ENCODE peak calls at places on chromosomes 5 and 9, in six cellular contexts. One of them, this sample, is unnamed.

GRCh38 chr5:68348447-68349222 is 133.1 kb downstream of the PIK3R1 start:
- DNase-seq in HEK293T: no peak
- DNase-seq in ACHN: no peak
- DNase-seq in G401: no peak
- DNase-seq in stimulated activated CD8-positive, alpha-beta memory T cell treated with anti-CD3 and anti-CD28 coated beads, Interleukin-7, amount 100 ng/mL, for 24 hours: no peak
- DNase-seq in LoVo: no peak
- DNase-seq in this sample: no peak

GRCh38 chr5:81609810-81610375 is 141.0 kb downstream of the SSBP2 start:
- DNase-seq in G401: no peak
- DNase-seq in ACHN: no peak
- DNase-seq in stimulated activated CD8-positive, alpha-beta memory T cell treated with anti-CD3 and anti-CD28 coated beads, Interleukin-7, amount 100 ng/mL, for 24 hours: no peak
- DNase-seq in HEK293T: no peak
- DNase-seq in LoVo: no peak
- DNase-seq in this sample: no peak

GRCh38 chr9:94827584-94828304 is 101.2 kb downstream of the AOPEP start:
- DNase-seq in HEK293T: no peak
- DNase-seq in stimulated activated CD8-positive, alpha-beta memory T cell treated with anti-CD3 and anti-CD28 coated beads, Interleukin-7, amount 100 ng/mL, for 24 hours: no peak
- DNase-seq in ACHN: no peak
- DNase-seq in G401: peak; percentile 31
- DNase-seq in LoVo: peak; percentile 62
- DNase-seq in this sample: peak; percentile 36

GRCh38 chr5:67028371-67028770 is 168.2 kb downstream of the CD180 start:
- DNase-seq in G401: no peak
- DNase-seq in LoVo: no peak
- DNase-seq in ACHN: no peak
- DNase-seq in stimulated activated CD8-positive, alpha-beta memory T cell treated with anti-CD3 and anti-CD28 coated beads, Interleukin-7, amount 100 ng/mL, for 24 hours: no peak
- DNase-seq in HEK293T: no peak
- DNase-seq in this sample: no peak

GRCh38 chr9:98009926-98010325 is 26.8 kb downstream of the ANP32B start:
- DNase-seq in LoVo: no peak
- DNase-seq in ACHN: no peak
- DNase-seq in G401: no peak
- DNase-seq in HEK293T: no peak
- DNase-seq in stimulated activated CD8-positive, alpha-beta memory T cell treated with anti-CD3 and anti-CD28 coated beads, Interleukin-7, amount 100 ng/mL, for 24 hours: no peak
- DNase-seq in this sample: no peak

GRCh38 chr9:133658442-133659431 is 22.6 kb downstream of the DBH start:
- DNase-seq in ACHN: peak; percentile 47
- DNase-seq in LoVo: peak; percentile 60
- DNase-seq in G401: no peak
- DNase-seq in HEK293T: peak; percentile 71
- DNase-seq in stimulated activated CD8-positive, alpha-beta memory T cell treated with anti-CD3 and anti-CD28 coated beads, Interleukin-7, amount 100 ng/mL, for 24 hours: no peak
- DNase-seq in this sample: peak; percentile 52

GRCh38 chr9:130938652-130939404 is at the start of gene FIBCD1:
- DNase-seq in HEK293T: peak; percentile 63
- DNase-seq in stimulated activated CD8-positive, alpha-beta memory T cell treated with anti-CD3 and anti-CD28 coated beads, Interleukin-7, amount 100 ng/mL, for 24 hours: no peak
- DNase-seq in ACHN: peak; percentile 48
- DNase-seq in G401: no peak
- DNase-seq in LoVo: peak; percentile 48
- DNase-seq in this sample: peak; percentile 71

GRCh38 chr5:39755986-39756385 is 331.2 kb upstream of the DAB2 start:
- DNase-seq in LoVo: peak; percentile 75
- DNase-seq in HEK293T: no peak
- DNase-seq in G401: no peak
- DNase-seq in ACHN: peak; percentile 71
- DNase-seq in stimulated activated CD8-positive, alpha-beta memory T cell treated with anti-CD3 and anti-CD28 coated beads, Interleukin-7, amount 100 ng/mL, for 24 hours: no peak
- DNase-seq in this sample: no peak

GRCh38 chr5:179130101-179130681 is 70.0 kb downstream of the ZNF354C start:
- DNase-seq in LoVo: no peak
- DNase-seq in ACHN: no peak
- DNase-seq in stimulated activated CD8-positive, alpha-beta memory T cell treated with anti-CD3 and anti-CD28 coated beads, Interleukin-7, amount 100 ng/mL, for 24 hours: no peak
- DNase-seq in HEK293T: no peak
- DNase-seq in G401: no peak
- DNase-seq in this sample: no peak

GRCh38 chr9:93315118-93315517 is 131.2 kb downstream of the WNK2 start:
- DNase-seq in G401: no peak
- DNase-seq in stimulated activated CD8-positive, alpha-beta memory T cell treated with anti-CD3 and anti-CD28 coated beads, Interleukin-7, amount 100 ng/mL, for 24 hours: no peak
- DNase-seq in LoVo: no peak
- DNase-seq in ACHN: no peak
- DNase-seq in HEK293T: no peak
- DNase-seq in this sample: no peak

GRCh38 chr5:77101298-77101697 is 14.2 kb upstream of the ZBED3 start:
- DNase-seq in LoVo: no peak
- DNase-seq in G401: no peak
- DNase-seq in stimulated activated CD8-positive, alpha-beta memory T cell treated with anti-CD3 and anti-CD28 coated beads, Interleukin-7, amount 100 ng/mL, for 24 hours: no peak
- DNase-seq in ACHN: peak; percentile 22
- DNase-seq in HEK293T: no peak
- DNase-seq in this sample: no peak

GRCh38 chr5:56288880-56289601 is 55.9 kb upstream of the ANKRD55 start:
- DNase-seq in G401: no peak
- DNase-seq in LoVo: no peak
- DNase-seq in HEK293T: no peak
- DNase-seq in ACHN: no peak
- DNase-seq in stimulated activated CD8-positive, alpha-beta memory T cell treated with anti-CD3 and anti-CD28 coated beads, Interleukin-7, amount 100 ng/mL, for 24 hours: no peak
- DNase-seq in this sample: no peak

GRCh38 chr9:98215266-98215665 is 22.8 kb upstream of the CORO2A start:
- DNase-seq in G401: no peak
- DNase-seq in stimulated activated CD8-positive, alpha-beta memory T cell treated with anti-CD3 and anti-CD28 coated beads, Interleukin-7, amount 100 ng/mL, for 24 hours: no peak
- DNase-seq in HEK293T: no peak
- DNase-seq in ACHN: no peak
- DNase-seq in LoVo: no peak
- DNase-seq in this sample: no peak

GRCh38 chr5:180804129-180804601 is 1.6 kb upstream of the MGAT1 start:
- DNase-seq in LoVo: no peak
- DNase-seq in ACHN: no peak
- DNase-seq in stimulated activated CD8-positive, alpha-beta memory T cell treated with anti-CD3 and anti-CD28 coated beads, Interleukin-7, amount 100 ng/mL, for 24 hours: no peak
- DNase-seq in HEK293T: no peak
- DNase-seq in G401: no peak
- DNase-seq in this sample: no peak

GRCh38 chr5:5288236-5288635 is 134.2 kb upstream of the ICE1 start:
- DNase-seq in stimulated activated CD8-positive, alpha-beta memory T cell treated with anti-CD3 and anti-CD28 coated beads, Interleukin-7, amount 100 ng/mL, for 24 hours: no peak
- DNase-seq in LoVo: no peak
- DNase-seq in ACHN: no peak
- DNase-seq in G401: no peak
- DNase-seq in HEK293T: no peak
- DNase-seq in this sample: no peak

GRCh38 chr5:111530298-111530740 is 18.0 kb upstream of the STARD4 start:
- DNase-seq in stimulated activated CD8-positive, alpha-beta memory T cell treated with anti-CD3 and anti-CD28 coated beads, Interleukin-7, amount 100 ng/mL, for 24 hours: peak; percentile 43
- DNase-seq in LoVo: peak; percentile 23
- DNase-seq in HEK293T: no peak
- DNase-seq in G401: no peak
- DNase-seq in ACHN: peak; percentile 6
- DNase-seq in this sample: peak; percentile 53

GRCh38 chr9:94899464-94900221 is 173.1 kb downstream of the AOPEP start:
- DNase-seq in stimulated activated CD8-positive, alpha-beta memory T cell treated with anti-CD3 and anti-CD28 coated beads, Interleukin-7, amount 100 ng/mL, for 24 hours: no peak
- DNase-seq in ACHN: peak; percentile 21
- DNase-seq in HEK293T: no peak
- DNase-seq in G401: no peak
- DNase-seq in LoVo: no peak
- DNase-seq in this sample: no peak

GRCh38 chr9:136587145-136587943 is 41.5 kb upstream of the NOTCH1 start:
- DNase-seq in LoVo: no peak
- DNase-seq in HEK293T: no peak
- DNase-seq in G401: no peak
- DNase-seq in ACHN: no peak
- DNase-seq in stimulated activated CD8-positive, alpha-beta memory T cell treated with anti-CD3 and anti-CD28 coated beads, Interleukin-7, amount 100 ng/mL, for 24 hours: no peak
- DNase-seq in this sample: peak; percentile 81

GRCh38 chr5:126741361-126741760 is 35.6 kb upstream of the LMNB1 start:
- DNase-seq in G401: no peak
- DNase-seq in LoVo: no peak
- DNase-seq in stimulated activated CD8-positive, alpha-beta memory T cell treated with anti-CD3 and anti-CD28 coated beads, Interleukin-7, amount 100 ng/mL, for 24 hours: no peak
- DNase-seq in HEK293T: no peak
- DNase-seq in ACHN: no peak
- DNase-seq in this sample: no peak

GRCh38 chr9:97297889-97298288 is 9.6 kb upstream of the CCDC180 start:
- DNase-seq in ACHN: no peak
- DNase-seq in HEK293T: no peak
- DNase-seq in stimulated activated CD8-positive, alpha-beta memory T cell treated with anti-CD3 and anti-CD28 coated beads, Interleukin-7, amount 100 ng/mL, for 24 hours: no peak
- DNase-seq in G401: no peak
- DNase-seq in LoVo: no peak
- DNase-seq in this sample: no peak

GRCh38 chr9:93821307-93821703 is 133.8 kb downstream of the BARX1 start:
- DNase-seq in LoVo: no peak
- DNase-seq in ACHN: no peak
- DNase-seq in G401: no peak
- DNase-seq in stimulated activated CD8-positive, alpha-beta memory T cell treated with anti-CD3 and anti-CD28 coated beads, Interleukin-7, amount 100 ng/mL, for 24 hours: no peak
- DNase-seq in HEK293T: no peak
- DNase-seq in this sample: no peak

GRCh38 chr5:35188041-35188457 is 42.2 kb downstream of the PRLR start:
- DNase-seq in HEK293T: no peak
- DNase-seq in LoVo: no peak
- DNase-seq in stimulated activated CD8-positive, alpha-beta memory T cell treated with anti-CD3 and anti-CD28 coated beads, Interleukin-7, amount 100 ng/mL, for 24 hours: no peak
- DNase-seq in ACHN: no peak
- DNase-seq in G401: no peak
- DNase-seq in this sample: peak; percentile 13

GRCh38 chr9:104608336-104608735 is 2.9 kb upstream of the OR13C2 start:
- DNase-seq in stimulated activated CD8-positive, alpha-beta memory T cell treated with anti-CD3 and anti-CD28 coated beads, Interleukin-7, amount 100 ng/mL, for 24 hours: no peak
- DNase-seq in ACHN: no peak
- DNase-seq in HEK293T: no peak
- DNase-seq in G401: no peak
- DNase-seq in LoVo: no peak
- DNase-seq in this sample: no peak

GRCh38 chr5:180611140-180611850 is 20.0 kb upstream of the SCGB3A1 start:
- DNase-seq in G401: no peak
- DNase-seq in LoVo: no peak
- DNase-seq in HEK293T: no peak
- DNase-seq in stimulated activated CD8-positive, alpha-beta memory T cell treated with anti-CD3 and anti-CD28 coated beads, Interleukin-7, amount 100 ng/mL, for 24 hours: no peak
- DNase-seq in ACHN: no peak
- DNase-seq in this sample: peak; percentile 43

GRCh38 chr9:76687861-76688374 is 76.3 kb upstream of the PCA3 start:
- DNase-seq in G401: peak; percentile 45
- DNase-seq in stimulated activated CD8-positive, alpha-beta memory T cell treated with anti-CD3 and anti-CD28 coated beads, Interleukin-7, amount 100 ng/mL, for 24 hours: no peak
- DNase-seq in LoVo: no peak
- DNase-seq in HEK293T: no peak
- DNase-seq in ACHN: peak; percentile 60
- DNase-seq in this sample: no peak

GRCh38 chr9:90251311-90251710 is 391.3 kb downstream of the DIRAS2 start:
- DNase-seq in stimulated activated CD8-positive, alpha-beta memory T cell treated with anti-CD3 and anti-CD28 coated beads, Interleukin-7, amount 100 ng/mL, for 24 hours: no peak
- DNase-seq in G401: no peak
- DNase-seq in ACHN: no peak
- DNase-seq in LoVo: no peak
- DNase-seq in HEK293T: no peak
- DNase-seq in this sample: no peak

GRCh38 chr5:6611561-6612256 is 21.1 kb downstream of the NSUN2 start:
- DNase-seq in stimulated activated CD8-positive, alpha-beta memory T cell treated with anti-CD3 and anti-CD28 coated beads, Interleukin-7, amount 100 ng/mL, for 24 hours: no peak
- DNase-seq in LoVo: no peak
- DNase-seq in G401: no peak
- DNase-seq in HEK293T: no peak
- DNase-seq in ACHN: no peak
- DNase-seq in this sample: no peak

GRCh38 chr5:34627794-34628193 is 28.3 kb upstream of the RAI14 start:
- DNase-seq in LoVo: no peak
- DNase-seq in HEK293T: no peak
- DNase-seq in G401: no peak
- DNase-seq in stimulated activated CD8-positive, alpha-beta memory T cell treated with anti-CD3 and anti-CD28 coated beads, Interleukin-7, amount 100 ng/mL, for 24 hours: no peak
- DNase-seq in ACHN: peak; percentile 32
- DNase-seq in this sample: no peak

GRCh38 chr9:26983340-26983739 is 22.1 kb downstream of the LRRC19 start:
- DNase-seq in ACHN: no peak
- DNase-seq in G401: no peak
- DNase-seq in HEK293T: no peak
- DNase-seq in stimulated activated CD8-positive, alpha-beta memory T cell treated with anti-CD3 and anti-CD28 coated beads, Interleukin-7, amount 100 ng/mL, for 24 hours: no peak
- DNase-seq in LoVo: no peak
- DNase-seq in this sample: no peak